ENCODE peak calls at places on chromosomes 11 and 22, in five cellular contexts. W is A549, E is HepG2, A is H1, L is K562. N is an unnamed sample.

GRCh38 chr22:36826262-36826661 is 9.4 kb upstream of the PVALB start:
- DNase-seq in W (no peak), A (no peak), E (no peak), L (no peak), N (no peak)

GRCh38 chr11:28058333-28058732 is 49.6 kb downstream of the KIF18A start:
- DNase-seq in E (peak), L (no peak), W (peak), A (no peak), N (no peak)

GRCh38 chr11:614583-615452 is 932 bp downstream of the IRF7 start:
- DNase-seq in E (no peak), W (no peak), L (no peak), A (no peak), N (no peak)

GRCh38 chr22:37462983-37463382 is 23.2 kb downstream of the MFNG start:
- DNase-seq in W (no peak), E (peak), L (peak), A (no peak), N (no peak)

GRCh38 chr11:74434528-74434927 is 32.8 kb downstream of the KCNE3 start:
- DNase-seq in W (no peak), A (no peak), E (no peak), L (no peak), N (no peak)

GRCh38 chr11:57643802-57644201 is 5.9 kb downstream of the YPEL4 start:
- DNase-seq in W (no peak), L (no peak), E (no peak), A (no peak), N (peak)

GRCh38 chr11:75383246-75383645 is 16.1 kb upstream of the RPS3 start:
- DNase-seq in L (no peak), A (no peak), E (no peak), W (peak), N (no peak)

GRCh38 chr11:18361154-18361553 is 33.2 kb upstream of the LDHA start:
- DNase-seq in A (no peak), L (no peak), W (no peak), E (no peak), N (no peak)

GRCh38 chr11:104092744-104093143 is 56.3 kb downstream of the DDI1 start:
- DNase-seq in E (no peak), L (no peak), A (no peak), W (no peak), N (peak)

GRCh38 chr11:30131535-30131934 is 99.3 kb upstream of the FSHB start:
- DNase-seq in L (no peak), E (peak), W (no peak), A (no peak), N (no peak)

GRCh38 chr11:70826950-70827349 is 425.4 kb downstream of the SHANK2 start:
- DNase-seq in A (no peak), E (no peak), L (no peak), W (no peak), N (no peak)

GRCh38 chr11:104033134-104033533 is 3.3 kb upstream of the DDI1 start:
- DNase-seq in L (no peak), E (peak), W (peak), A (no peak), N (peak)

GRCh38 chr11:2751523-2752203 is 51.9 kb upstream of the KCNQ1OT1 start:
- DNase-seq in W (no peak), A (no peak), E (no peak), L (no peak), N (no peak)

GRCh38 chr11:121520243-121521144 is 67.7 kb upstream of the SORL1-AS1 start:
- DNase-seq in W (no peak), E (no peak), A (no peak), L (no peak), N (no peak)

GRCh38 chr11:44623321-44623715 is 57.9 kb downstream of the CD82 start:
- DNase-seq in E (no peak), W (no peak), L (no peak), A (no peak), N (peak)

GRCh38 chr22:28907311-28908008 is 24.1 kb downstream of the ZNRF3 start:
- DNase-seq in L (no peak), A (no peak), W (no peak), E (no peak), N (no peak)

GRCh38 chr11:74678041-74678440 is 53.2 kb downstream of the CHRDL2 start:
- DNase-seq in L (no peak), E (no peak), A (no peak), W (no peak), N (no peak)

GRCh38 chr11:3124821-3125220 is 40.3 kb downstream of the OSBPL5 start:
- DNase-seq in A (no peak), L (no peak), W (no peak), E (no peak), N (no peak)

GRCh38 chr11:63944987-63945386 is 6.2 kb downstream of the NAA40 start:
- DNase-seq in L (no peak), A (no peak), W (no peak), E (peak), N (no peak)

GRCh38 chr11:117930668-117931330 is 1.6 kb upstream of the TMPRSS13 start:
- DNase-seq in L (no peak), E (no peak), W (no peak), A (no peak), N (no peak)

GRCh38 chr11:8799273-8799672 is 111.7 kb upstream of the AKIP1 start:
- DNase-seq in E (no peak), A (no peak), L (no peak), W (no peak), N (no peak)

GRCh38 chr22:40512426-40513136 is 123.9 kb downstream of the MRTFA start:
- DNase-seq in A (no peak), W (peak), E (peak), L (no peak), N (no peak)

GRCh38 chr11:34251640-34251980 is 106.2 kb downstream of the ABTB2 start:
- DNase-seq in W (no peak), L (no peak), E (no peak), A (no peak), N (peak)

GRCh38 chr22:30182365-30182764 is 64.2 kb downstream of the LIF start:
- DNase-seq in L (peak), E (peak), A (no peak), W (no peak), N (peak)

GRCh38 chr22:47063606-47064005 is 301.2 kb downstream of the TBC1D22A start:
- DNase-seq in E (no peak), L (no peak), W (no peak), A (no peak), N (no peak)

GRCh38 chr11:66857234-66857926 is 516 bp downstream of the LRFN4 start:
- DNase-seq in E (peak), W (peak), L (peak), A (no peak), N (no peak)

GRCh38 chr11:111414267-111414931 is 35.3 kb upstream of the POU2AF1 start:
- DNase-seq in E (no peak), A (no peak), L (no peak), W (no peak), N (no peak)

GRCh38 chr22:50220603-50221409 is 20.0 kb downstream of the SELENOO start:
- DNase-seq in W (no peak), L (no peak), A (no peak), E (no peak), N (no peak)

GRCh38 chr11:59380263-59381059 is 21.8 kb downstream of the OR5AN1 start:
- DNase-seq in A (no peak), L (no peak), E (no peak), W (no peak), N (no peak)

GRCh38 chr11:69492201-69492991 is 10.9 kb downstream of the LINC01488 start:
- DNase-seq in E (peak), L (no peak), W (no peak), A (no peak), N (no peak)

GRCh38 chr11:70467196-70468085 is 69.1 kb downstream of the CTTN start:
- DNase-seq in W (peak), L (peak), A (no peak), E (peak), N (peak)

GRCh38 chr11:118068206-118068944 is 8.5 kb upstream of the TMPRSS4 start:
- DNase-seq in E (no peak), L (peak), A (no peak), W (no peak), N (no peak)

GRCh38 chr11:1047576-1048156 is 11.1 kb upstream of the MUC6 start:
- DNase-seq in E (no peak), L (no peak), A (no peak), W (no peak), N (no peak)

GRCh38 chr11:8577791-8578581 is 16.0 kb downstream of the STK33 start:
- DNase-seq in A (no peak), W (no peak), E (no peak), L (no peak), N (no peak)

GRCh38 chr22:36816635-36817428 is at the start of gene PVALB:
- DNase-seq in W (no peak), E (no peak), L (peak), A (no peak), N (peak)

GRCh38 chr11:28526406-28526751 is 418.2 kb downstream of the METTL15 start:
- DNase-seq in A (no peak), E (no peak), W (peak), L (no peak), N (no peak)

DNA sequence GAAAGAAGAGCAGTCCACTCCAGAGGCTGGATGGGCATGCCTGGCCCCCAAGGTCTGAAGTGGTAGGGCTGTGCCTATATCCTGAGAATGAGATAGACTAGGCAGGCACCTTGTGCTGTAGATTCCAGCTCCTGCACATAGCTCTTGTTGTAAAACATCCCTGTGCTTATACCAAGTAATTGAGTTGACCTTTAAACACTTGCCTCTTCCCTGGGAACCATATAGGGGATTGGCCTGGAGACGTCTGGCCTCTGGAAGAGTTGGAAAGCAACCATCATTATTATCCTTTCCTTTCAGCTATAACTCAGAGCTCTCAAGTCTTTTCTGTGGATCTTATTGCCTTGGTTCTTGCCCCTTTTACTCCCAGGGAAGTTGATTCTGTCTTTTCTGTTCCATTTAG is 15.1 kb downstream of the LIMK2 start:
- DNase-seq in E (no peak), A (no peak), W (no peak), L (no peak), N (peak)
- TF ChIP-seq POLR2A in E (no peak), A (no peak), W (no peak), L (no peak), N (no peak)

DNA sequence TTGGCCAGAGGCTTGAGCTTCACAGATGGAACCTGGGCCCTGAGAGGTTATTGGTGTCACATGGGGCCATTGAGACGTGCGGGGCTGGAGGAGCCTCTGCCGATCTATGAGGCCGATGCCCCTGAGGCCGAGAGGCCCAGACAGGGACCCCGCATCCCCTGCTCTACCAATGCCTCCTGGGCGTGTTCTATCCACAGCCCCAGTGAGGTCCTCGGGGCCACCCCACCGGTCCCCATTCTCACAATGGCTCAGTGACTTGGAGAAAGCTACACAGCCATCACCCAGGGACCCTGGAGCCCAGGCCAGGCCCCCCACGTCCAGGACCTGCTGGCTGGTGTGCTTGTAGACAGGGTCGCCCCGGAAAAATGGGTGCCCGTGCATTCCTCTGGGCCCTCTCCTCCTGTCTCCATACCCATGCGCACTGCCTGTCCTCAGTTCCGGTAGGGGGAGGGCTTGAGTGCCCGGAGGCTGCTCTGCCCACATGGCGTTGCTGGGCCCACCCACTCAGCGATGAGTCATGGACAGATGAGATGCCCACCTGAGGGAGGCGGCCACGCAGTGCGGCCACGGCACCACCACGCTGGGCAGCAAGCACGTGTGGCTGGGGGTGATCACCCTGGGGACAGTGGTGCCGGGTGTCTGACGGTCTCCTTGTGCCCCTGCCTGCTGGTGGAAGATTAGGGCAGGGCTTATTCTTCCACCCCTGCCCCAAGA is 1224.7 kb downstream of the BRD1 start:
- DNase-seq in E (no peak), L (no peak), A (no peak), W (no peak), N (no peak)
- TF ChIP-seq JUN in E (no peak), L (no peak), A (no peak), W (no peak), N (no peak)

GRCh38 chr11:68014157-68014965 is 4.2 kb downstream of the ALDH3B1 start:
- DNase-seq in A (no peak), W (peak), L (no peak), E (no peak), N (peak)

GRCh38 chr11:68012044-68012842 is 2.1 kb downstream of the ALDH3B1 start:
- DNase-seq in E (no peak), W (peak), A (no peak), L (no peak), N (no peak)

GRCh38 chr11:68011046-68011943 is 1.2 kb downstream of the ALDH3B1 start:
- DNase-seq in L (no peak), W (no peak), E (no peak), A (no peak), N (no peak)

GRCh38 chr11:68013611-68014156 is 3.6 kb downstream of the ALDH3B1 start:
- DNase-seq in L (no peak), E (no peak), W (no peak), A (no peak), N (no peak)

DNA sequence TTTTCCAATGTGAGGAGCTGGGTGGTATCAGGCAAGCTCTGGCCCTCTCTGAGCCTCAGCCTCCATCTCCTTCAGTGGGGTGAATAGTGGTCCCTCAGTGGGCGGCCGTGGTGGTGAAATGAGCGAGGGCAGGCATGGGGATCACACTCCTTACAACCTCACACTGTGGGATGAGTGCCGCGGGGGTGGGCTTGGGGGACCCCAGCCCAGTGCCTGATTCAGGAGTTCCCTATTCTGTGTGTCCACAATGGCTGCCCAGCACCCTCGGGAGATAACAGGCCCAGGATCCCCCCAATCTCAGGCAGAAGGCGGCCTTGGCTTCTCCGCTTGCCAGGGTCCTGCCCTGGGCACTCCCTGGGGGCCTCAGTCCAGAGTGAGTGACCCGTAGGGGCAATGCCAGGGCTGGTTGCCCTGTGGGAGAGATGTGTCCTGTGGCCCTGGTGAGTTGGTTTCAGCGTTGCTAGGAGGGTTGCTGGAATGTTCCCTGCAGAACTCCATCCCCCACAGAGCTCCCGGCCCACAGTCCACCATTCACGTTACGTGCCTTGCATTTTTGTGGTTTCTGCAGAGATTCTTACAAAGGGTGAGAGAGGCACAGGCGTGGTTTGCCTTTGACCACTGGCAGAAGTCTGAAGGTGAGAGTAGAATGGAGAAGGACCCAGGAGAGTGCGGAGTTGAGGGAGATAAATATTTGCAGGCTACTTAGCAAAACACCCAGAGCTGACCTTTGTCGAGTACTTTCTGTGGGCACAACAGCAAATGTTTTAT is 2.9 kb downstream of the ALDH3B1 start:
- DNase-seq in W (peak), E (peak), L (no peak), A (no peak), N (no peak)
- TF ChIP-seq POLR2A in W (no peak), E (peak), L (no peak), A (no peak), N (no peak)

DNA sequence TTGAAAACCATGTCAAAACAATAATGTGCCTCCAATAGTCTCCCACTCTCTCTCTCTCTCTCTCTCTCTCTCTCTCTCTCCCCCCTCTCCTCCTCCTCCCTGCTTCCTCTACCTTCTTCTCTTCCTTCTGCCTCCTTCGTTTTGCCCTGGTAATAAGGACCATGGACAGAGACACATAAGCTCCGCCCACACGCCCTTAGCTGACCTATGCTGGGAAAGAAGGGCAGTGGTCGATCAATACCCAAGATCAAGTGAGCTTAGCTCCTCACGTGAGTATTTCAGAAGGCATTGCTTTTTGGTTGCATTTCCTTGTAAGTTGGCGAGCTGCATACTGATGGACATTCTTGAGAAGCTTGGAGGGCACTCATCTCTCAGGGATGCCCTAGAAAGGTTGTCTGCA is 194.8 kb downstream of the MIAT start:
- DNase-seq in E (no peak), A (no peak), L (peak), W (no peak), N (no peak)
- TF ChIP-seq JUN in E (no peak), A (no peak), L (no peak), W (no peak), N (no peak)

N was measured in endothelial cell of umbilical vein.